ENCODE peak calls at places on chromosomes 16 and 17, in six cellular contexts. T is A549, A is stomach, W is transverse colon, B is H1, K is GM12878. X is an unnamed sample. For H3K4me1, the result is how much of the 10 kb centered on the place peaks cover.

GRCh38 chr16:68084504-68085258 is 489 bp upstream of the NFATC3 start:
- DNase-seq in T (peak), W (peak), K (peak), B (peak), A (peak), X (peak)

GRCh38 chr16:4351880-4352279 is 759 bp upstream of the PAM16 start:
- DNase-seq in A (no peak), B (no peak), T (no peak), W (no peak), K (no peak), X (no peak)

GRCh38 chr17:4530799-4531730 is 24.1 kb downstream of the MYBBP1A start:
- DNase-seq in T (no peak), K (no peak), B (no peak), W (no peak), A (no peak), X (no peak)

GRCh38 chr17:11097121-11097520 is 143.9 kb upstream of the SHISA6 start:
- DNase-seq in W (no peak), A (no peak), B (no peak), T (no peak), K (no peak), X (no peak)

GRCh38 chr16:74667215-74667765 is 613 bp upstream of the RFWD3 start:
- DNase-seq in A (peak), B (peak), W (peak), K (no peak), T (no peak), X (no peak)

GRCh38 chr16:85205747-85206471 is 93.6 kb upstream of the CIBAR2 start:
- DNase-seq in T (no peak), W (no peak), K (no peak), B (no peak), A (no peak), X (no peak)

GRCh38 chr17:80475949-80476876 is at the start of gene NPTX1:
- DNase-seq in B (peak), W (no peak), K (no peak), A (no peak), T (no peak), X (no peak)

GRCh38 chr17:40450175-40450574 is 6.9 kb downstream of the IGFBP4 start:
- DNase-seq in K (no peak), A (peak), T (peak), B (peak), W (peak), X (no peak)

GRCh38 chr17:6061290-6061689 is 8.9 kb upstream of the WSCD1 start:
- DNase-seq in T (peak), A (no peak), K (no peak), B (no peak), W (no peak), X (no peak)

GRCh38 chr16:70705056-70705455 is 19.2 kb upstream of the MTSS2 start:
- DNase-seq in W (no peak), B (no peak), T (no peak), A (no peak), K (no peak), X (no peak)
- H3K4me1 ChIP-seq in W (half or more), B (under half), T (half or more), A (under half), K (under half), X (half or more)

GRCh38 chr16:26688699-26689098 is 378.0 kb upstream of the C16orf82 start:
- DNase-seq in K (no peak), A (no peak), B (no peak), T (no peak), W (no peak), X (no peak)

GRCh38 chr16:26688105-26688504 is 378.6 kb upstream of the C16orf82 start:
- DNase-seq in K (no peak), T (no peak), B (no peak), W (no peak), A (no peak), X (no peak)
- TF ChIP-seq CTCF in K (no peak), T (no peak), B (no peak), W (no peak), A (no peak), X (no peak)

DNA sequence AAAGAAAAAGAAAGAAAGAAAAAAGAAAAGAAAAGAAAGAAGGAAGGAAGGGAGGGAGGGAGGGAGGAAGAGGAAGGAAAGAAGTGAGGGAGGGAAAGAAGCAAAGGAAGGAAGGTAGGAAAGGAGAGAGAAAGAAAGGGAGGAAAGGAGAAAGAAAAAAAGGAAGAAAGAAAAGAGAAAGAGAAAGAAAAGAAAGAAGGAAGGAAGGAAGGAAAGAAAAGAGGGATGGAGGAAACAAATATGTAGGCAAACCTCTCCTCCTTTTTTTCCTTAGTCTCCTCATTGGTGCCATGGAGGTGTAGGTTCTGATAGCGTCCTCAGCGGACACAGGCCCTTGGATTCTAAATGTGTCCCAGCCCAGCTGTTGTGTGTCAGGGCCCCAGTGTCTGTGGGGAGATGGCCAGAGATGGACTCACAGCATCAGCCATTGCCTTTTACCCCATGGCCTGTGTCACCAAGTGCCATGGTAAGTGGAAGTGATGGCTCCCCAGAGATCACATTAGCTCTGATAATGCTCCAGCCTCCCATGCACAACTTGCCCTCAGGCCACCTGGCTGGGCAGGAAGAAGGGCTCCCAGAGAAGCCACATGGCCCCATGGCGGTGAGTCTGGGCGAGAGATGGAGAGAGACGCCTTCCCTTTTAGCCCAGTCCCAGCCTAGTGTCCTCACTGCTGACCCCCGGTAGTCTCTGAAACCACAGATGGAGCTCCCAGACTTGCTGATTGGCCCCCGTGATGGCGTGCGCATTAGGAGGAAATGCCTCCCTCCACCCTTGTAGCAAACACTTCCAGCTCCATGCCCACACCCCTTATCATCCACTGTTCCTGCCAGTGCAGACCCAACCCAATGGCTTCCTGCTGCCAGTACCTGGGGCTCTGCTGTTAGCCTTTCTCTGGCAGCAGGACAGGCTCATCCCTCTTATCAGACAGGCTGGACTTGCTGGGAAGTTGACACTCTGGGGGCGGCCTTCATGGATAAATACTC is 3.7 kb upstream of the SLC6A2 start:
- DNase-seq in T (no peak), A (no peak), K (no peak), W (no peak), B (no peak), X (no peak)
- TF ChIP-seq EP300 in T (no peak), A (no peak), K (no peak), W (no peak), B (no peak), X (no peak)

GRCh38 chr16:89436362-89436761 is 54.0 kb downstream of the ANKRD11 start:
- DNase-seq in T (no peak), W (no peak), A (no peak), B (no peak), K (no peak), X (no peak)

GRCh38 chr16:89437251-89437987 is 52.9 kb downstream of the ANKRD11 start:
- DNase-seq in A (no peak), T (no peak), K (no peak), W (no peak), B (no peak), X (no peak)

GRCh38 chr16:89435051-89435450 is 55.3 kb downstream of the ANKRD11 start:
- DNase-seq in T (no peak), K (no peak), B (no peak), W (no peak), A (no peak), X (no peak)

GRCh38 chr16:89431616-89432015 is 58.7 kb downstream of the ANKRD11 start:
- DNase-seq in W (no peak), T (no peak), A (no peak), K (no peak), B (no peak), X (no peak)

DNA sequence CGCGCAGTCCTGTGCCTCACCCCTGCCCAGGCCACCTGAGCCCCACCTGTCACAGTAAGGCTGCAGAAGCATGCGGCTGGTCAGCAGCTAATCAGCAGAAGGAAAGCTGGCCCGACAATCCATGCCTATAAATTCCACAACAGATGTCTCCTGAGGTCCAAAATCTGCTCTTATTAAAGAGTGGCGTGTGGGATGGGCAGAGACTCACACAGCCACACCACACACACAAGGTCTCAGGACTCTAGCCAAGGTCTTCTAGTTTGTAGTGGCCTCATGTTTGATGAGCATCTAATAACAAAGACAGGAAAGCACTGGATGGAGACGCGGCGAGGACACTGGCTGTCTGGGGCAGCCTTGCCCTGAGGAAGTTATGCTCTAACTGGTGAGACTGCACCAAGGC is 55.9 kb downstream of the ANKRD11 start:
- DNase-seq in T (no peak), W (no peak), B (no peak), A (no peak), K (no peak), X (no peak)
- H3K4me1 ChIP-seq in T (under half), W (half or more), B (under half), A (under half), K (under half), X (half or more)

DNA sequence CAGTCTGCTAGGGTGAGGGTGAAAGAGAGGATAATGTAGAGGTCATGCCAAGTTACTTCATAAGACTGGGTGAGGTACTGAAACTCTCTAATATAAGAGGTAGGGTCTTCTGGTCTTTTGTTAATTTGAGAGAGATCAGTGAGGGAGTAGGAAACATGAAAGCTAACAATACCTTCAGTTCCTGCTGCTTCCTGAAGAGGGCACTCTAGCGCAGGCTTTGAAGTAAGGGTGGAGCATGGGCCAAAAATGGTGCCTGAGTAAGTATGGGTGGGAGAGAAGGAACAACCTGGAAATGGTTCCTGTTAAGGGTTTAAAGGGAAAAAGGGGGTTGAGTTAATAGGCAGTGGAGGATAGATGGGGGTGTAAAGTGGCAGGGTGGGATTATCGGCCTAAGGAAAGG is 2449.5 kb downstream of the TP53TG3F start:
- DNase-seq in A (no peak), B (no peak), K (no peak), T (no peak), W (no peak), X (no peak)
- TF ChIP-seq CTCF in A (no peak), B (no peak), K (no peak), T (no peak), W (no peak), X (no peak)

GRCh38 chr17:82080048-82080788 is 14.6 kb upstream of the DUS1L start:
- DNase-seq in T (no peak), A (no peak), K (no peak), B (no peak), W (no peak), X (no peak)

GRCh38 chr17:82082456-82082855 is 15.6 kb downstream of the FASN start:
- DNase-seq in K (no peak), A (no peak), B (no peak), T (no peak), W (no peak), X (no peak)

GRCh38 chr17:82081966-82082365 is 16.1 kb downstream of the FASN start:
- DNase-seq in K (no peak), A (no peak), T (no peak), B (no peak), W (no peak), X (no peak)

GRCh38 chr17:82081546-82081945 is 15.9 kb upstream of the DUS1L start:
- DNase-seq in A (no peak), W (no peak), T (no peak), K (no peak), B (no peak), X (no peak)

GRCh38 chr17:82080789-82081464 is 15.3 kb upstream of the DUS1L start:
- DNase-seq in T (no peak), A (no peak), K (no peak), B (no peak), W (no peak), X (no peak)
- TF ChIP-seq EP300 in T (no peak), A (no peak), K (no peak), B (no peak), W (no peak), X (no peak)

GRCh38 chr17:47946516-47946915 is 5.1 kb downstream of the PNPO start:
- DNase-seq in B (no peak), K (no peak), T (no peak), A (no peak), W (no peak), X (no peak)
- H3K4me1 ChIP-seq in B (under half), K (under half), T (half or more), A (half or more), W (half or more), X (under half)

GRCh38 chr17:42378597-42379594 is 9.3 kb downstream of the STAT3 start:
- DNase-seq in B (no peak), W (peak), A (no peak), K (peak), T (no peak), X (no peak)

GRCh38 chr17:42381898-42382297 is 6.3 kb downstream of the STAT3 start:
- DNase-seq in A (no peak), W (no peak), B (no peak), K (no peak), T (no peak), X (no peak)

GRCh38 chr17:42386784-42387183 is 1.5 kb downstream of the STAT3 start:
- DNase-seq in T (no peak), A (no peak), W (no peak), K (no peak), B (no peak), X (no peak)

DNA sequence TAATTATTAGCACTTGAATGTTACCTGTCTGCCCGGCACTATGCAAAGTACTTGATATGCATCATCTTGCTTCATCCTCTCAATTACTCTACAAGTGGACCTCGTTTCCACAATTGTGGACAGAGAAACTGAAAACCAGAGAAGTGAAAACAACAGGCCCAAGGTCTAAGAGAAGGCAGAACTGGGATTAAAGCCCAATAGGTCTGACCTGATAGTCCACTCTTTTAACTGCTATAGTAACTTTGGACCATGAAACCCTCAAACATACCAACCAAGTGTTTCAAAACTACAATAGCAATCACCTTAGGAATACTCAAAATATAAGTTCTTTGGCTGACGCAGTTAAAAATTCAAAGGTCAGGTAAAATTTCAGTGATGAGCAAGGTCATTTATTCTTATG is 7.3 kb downstream of the STAT3 start:
- DNase-seq in T (no peak), W (no peak), A (no peak), K (no peak), B (no peak), X (no peak)
- TF ChIP-seq CTCF in T (no peak), W (no peak), A (no peak), K (no peak), B (no peak), X (no peak)

GRCh38 chr16:638836-639235 is 2.7 kb upstream of the METTL26 start:
- DNase-seq in T (no peak), W (no peak), K (no peak), A (no peak), B (no peak), X (no peak)

GRCh38 chr16:635573-636205 is 416 bp downstream of the METTL26 start:
- DNase-seq in A (no peak), W (no peak), B (no peak), T (no peak), K (no peak), X (no peak)

GRCh38 chr16:637081-638018 is 1.2 kb upstream of the METTL26 start:
- DNase-seq in A (peak), K (no peak), W (peak), B (peak), T (peak), X (peak)

GRCh38 chr16:636206-637080 is at the start of gene METTL26:
- DNase-seq in B (peak), W (peak), T (peak), K (peak), A (peak), X (peak)

DNA sequence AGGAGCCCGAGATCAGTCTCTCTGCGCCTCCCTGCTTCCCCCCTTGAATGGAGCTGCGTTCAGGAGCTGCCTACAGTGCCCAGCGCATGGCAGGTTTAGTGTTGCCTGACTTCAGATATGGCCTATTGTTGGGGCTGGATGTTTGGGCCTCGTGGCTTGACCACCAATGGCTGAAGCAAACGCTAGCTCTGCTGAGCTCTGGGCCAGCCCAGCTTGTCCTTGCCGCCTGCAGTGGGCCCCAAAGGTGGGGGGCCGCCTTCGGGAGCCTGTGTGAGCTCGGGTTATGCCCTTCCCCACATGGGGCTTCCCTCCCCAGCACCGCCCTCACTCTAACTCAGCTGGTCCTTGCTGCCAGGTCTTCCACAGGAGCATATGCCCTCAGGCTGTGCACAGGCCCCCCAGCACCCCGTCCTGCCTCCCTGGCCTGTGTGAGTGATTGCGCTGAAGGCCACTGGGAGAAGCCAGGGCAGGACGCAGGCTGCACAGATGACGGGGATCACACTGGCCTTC is 2.0 kb upstream of the METTL26 start:
- DNase-seq in T (no peak), K (no peak), A (no peak), B (no peak), W (no peak), X (no peak)
- TF ChIP-seq EP300 in T (no peak), K (no peak), A (no peak), B (no peak), W (no peak), X (no peak)

DNA sequence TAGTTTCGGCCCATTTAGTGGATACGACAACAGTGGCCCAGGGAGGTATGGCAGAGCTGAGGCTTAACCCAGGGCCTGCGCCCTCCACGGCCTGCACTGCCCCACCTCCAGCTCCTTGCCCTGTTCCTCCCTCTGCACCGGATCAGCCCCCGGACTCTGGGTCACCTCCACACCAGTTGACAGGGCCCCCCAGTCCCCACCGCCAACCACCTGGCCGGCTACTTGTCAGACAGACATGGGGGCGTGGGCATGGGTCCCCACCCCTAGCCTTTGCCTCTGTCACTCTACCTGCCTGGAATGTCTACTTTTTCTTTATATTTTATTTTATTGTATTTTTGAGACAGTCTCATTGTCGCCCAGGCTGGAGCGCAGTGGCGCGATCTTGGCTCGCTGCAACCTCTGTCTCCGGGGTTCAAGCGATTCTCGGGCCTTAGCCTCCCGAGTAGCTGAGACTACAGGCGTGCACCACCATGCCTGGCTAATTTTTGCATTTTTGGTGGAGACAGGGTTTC is 3.0 kb upstream of the ACTG1 start:
- DNase-seq in B (no peak), K (no peak), T (no peak), W (no peak), A (no peak), X (no peak)
- H3K4me1 ChIP-seq in B (under half), K (under half), T (under half), W (half or more), A (half or more), X (under half)

X was measured in tibial nerve.